ENCODE peak calls at places on chromosome 19, in nine cellular contexts. One of them, this sample, is unnamed.

GRCh38 chr19:18866800-18867123 is 29.2 kb downstream of the CERS1 start:
- DNase-seq in H9: no peak
- DNase-seq in dermis blood vessel endothelial cell: no peak
- DNase-seq in head of caudate nucleus: no peak
- DNase-seq in nucleus accumbens: peak; percentile 13
- DNase-seq in CD8-positive, alpha-beta memory T cell: no peak
- DNase-seq in colonic mucosa: no peak
- DNase-seq in stimulated activated CD4-positive, alpha-beta T cell treated with anti-CD3 and anti-CD28 coated beads, Interleukin-4, amount 100 ng/mL, for 1 hour: no peak
- DNase-seq in 8988T: no peak
- DNase-seq in this sample: no peak

GRCh38 chr19:4376245-4376990 is 23.9 kb downstream of the SH3GL1 start:
- DNase-seq in head of caudate nucleus: no peak
- DNase-seq in dermis blood vessel endothelial cell: no peak
- DNase-seq in CD8-positive, alpha-beta memory T cell: no peak
- DNase-seq in H9: no peak
- DNase-seq in stimulated activated CD4-positive, alpha-beta T cell treated with anti-CD3 and anti-CD28 coated beads, Interleukin-4, amount 100 ng/mL, for 1 hour: no peak
- DNase-seq in 8988T: no peak
- DNase-seq in colonic mucosa: no peak
- DNase-seq in nucleus accumbens: no peak
- DNase-seq in this sample: no peak

GRCh38 chr19:35549174-35549788 is 3.9 kb downstream of the TMEM147 start:
- DNase-seq in CD8-positive, alpha-beta memory T cell: peak; percentile 57
- DNase-seq in dermis blood vessel endothelial cell: peak; percentile 82
- DNase-seq in head of caudate nucleus: peak; percentile 40
- DNase-seq in colonic mucosa: peak; percentile 68
- DNase-seq in H9: peak; percentile 79
- DNase-seq in nucleus accumbens: peak; percentile 27
- DNase-seq in 8988T: peak; percentile 98
- DNase-seq in stimulated activated CD4-positive, alpha-beta T cell treated with anti-CD3 and anti-CD28 coated beads, Interleukin-4, amount 100 ng/mL, for 1 hour: peak; percentile 40
- DNase-seq in this sample: peak; percentile 80

GRCh38 chr19:33510728-33511255 is 10.8 kb downstream of the PEPD start:
- DNase-seq in stimulated activated CD4-positive, alpha-beta T cell treated with anti-CD3 and anti-CD28 coated beads, Interleukin-4, amount 100 ng/mL, for 1 hour: no peak
- DNase-seq in colonic mucosa: no peak
- DNase-seq in head of caudate nucleus: no peak
- DNase-seq in nucleus accumbens: no peak
- DNase-seq in H9: no peak
- DNase-seq in dermis blood vessel endothelial cell: no peak
- DNase-seq in CD8-positive, alpha-beta memory T cell: no peak
- DNase-seq in 8988T: no peak
- DNase-seq in this sample: no peak

GRCh38 chr19:7918615-7919421 is 1.3 kb upstream of the SNAPC2 start:
- DNase-seq in head of caudate nucleus: no peak
- DNase-seq in H9: no peak
- DNase-seq in nucleus accumbens: no peak
- DNase-seq in stimulated activated CD4-positive, alpha-beta T cell treated with anti-CD3 and anti-CD28 coated beads, Interleukin-4, amount 100 ng/mL, for 1 hour: no peak
- DNase-seq in 8988T: no peak
- DNase-seq in colonic mucosa: no peak
- DNase-seq in dermis blood vessel endothelial cell: no peak
- DNase-seq in CD8-positive, alpha-beta memory T cell: no peak
- DNase-seq in this sample: no peak

GRCh38 chr19:55255618-55256423 is 3.0 kb downstream of the PPP6R1 start:
- DNase-seq in H9: no peak
- DNase-seq in stimulated activated CD4-positive, alpha-beta T cell treated with anti-CD3 and anti-CD28 coated beads, Interleukin-4, amount 100 ng/mL, for 1 hour: peak; percentile 61
- DNase-seq in nucleus accumbens: no peak
- DNase-seq in 8988T: no peak
- DNase-seq in head of caudate nucleus: no peak
- DNase-seq in colonic mucosa: no peak
- DNase-seq in CD8-positive, alpha-beta memory T cell: peak; percentile 37
- DNase-seq in dermis blood vessel endothelial cell: peak; percentile 9
- DNase-seq in this sample: peak; percentile 61

GRCh38 chr19:19120308-19121156 is 17.7 kb downstream of the TMEM161A start:
- DNase-seq in head of caudate nucleus: no peak
- DNase-seq in H9: peak; percentile 100
- DNase-seq in colonic mucosa: peak; percentile 74
- DNase-seq in dermis blood vessel endothelial cell: peak; percentile 35
- DNase-seq in CD8-positive, alpha-beta memory T cell: no peak
- DNase-seq in stimulated activated CD4-positive, alpha-beta T cell treated with anti-CD3 and anti-CD28 coated beads, Interleukin-4, amount 100 ng/mL, for 1 hour: no peak
- DNase-seq in 8988T: no peak
- DNase-seq in nucleus accumbens: no peak
- DNase-seq in this sample: no peak

GRCh38 chr19:1136201-1136600 is 32.4 kb downstream of the GPX4 start:
- DNase-seq in stimulated activated CD4-positive, alpha-beta T cell treated with anti-CD3 and anti-CD28 coated beads, Interleukin-4, amount 100 ng/mL, for 1 hour: no peak
- DNase-seq in dermis blood vessel endothelial cell: no peak
- DNase-seq in nucleus accumbens: no peak
- DNase-seq in H9: no peak
- DNase-seq in colonic mucosa: peak; percentile 76
- DNase-seq in head of caudate nucleus: no peak
- DNase-seq in 8988T: no peak
- DNase-seq in CD8-positive, alpha-beta memory T cell: no peak
- DNase-seq in this sample: no peak

GRCh38 chr19:56132316-56132822 is 8.7 kb upstream of the ZNF444 start:
- DNase-seq in nucleus accumbens: no peak
- DNase-seq in colonic mucosa: no peak
- DNase-seq in dermis blood vessel endothelial cell: no peak
- DNase-seq in 8988T: no peak
- DNase-seq in stimulated activated CD4-positive, alpha-beta T cell treated with anti-CD3 and anti-CD28 coated beads, Interleukin-4, amount 100 ng/mL, for 1 hour: no peak
- DNase-seq in CD8-positive, alpha-beta memory T cell: no peak
- DNase-seq in H9: no peak
- DNase-seq in head of caudate nucleus: no peak
- DNase-seq in this sample: no peak

GRCh38 chr19:12967907-12968306 is 1.5 kb upstream of the DAND5 start:
- DNase-seq in 8988T: no peak
- DNase-seq in CD8-positive, alpha-beta memory T cell: no peak
- DNase-seq in dermis blood vessel endothelial cell: no peak
- DNase-seq in nucleus accumbens: no peak
- DNase-seq in H9: no peak
- DNase-seq in colonic mucosa: no peak
- DNase-seq in head of caudate nucleus: no peak
- DNase-seq in stimulated activated CD4-positive, alpha-beta T cell treated with anti-CD3 and anti-CD28 coated beads, Interleukin-4, amount 100 ng/mL, for 1 hour: no peak
- DNase-seq in this sample: no peak

GRCh38 chr19:5929179-5929578 is 15.1 kb downstream of the CAPS start:
- DNase-seq in head of caudate nucleus: no peak
- DNase-seq in colonic mucosa: no peak
- DNase-seq in CD8-positive, alpha-beta memory T cell: no peak
- DNase-seq in stimulated activated CD4-positive, alpha-beta T cell treated with anti-CD3 and anti-CD28 coated beads, Interleukin-4, amount 100 ng/mL, for 1 hour: no peak
- DNase-seq in H9: no peak
- DNase-seq in 8988T: no peak
- DNase-seq in nucleus accumbens: no peak
- DNase-seq in dermis blood vessel endothelial cell: no peak
- DNase-seq in this sample: no peak

GRCh38 chr19:37329686-37330085 is 41.2 kb upstream of the ZNF527 start:
- DNase-seq in colonic mucosa: no peak
- DNase-seq in dermis blood vessel endothelial cell: peak; percentile 32
- DNase-seq in stimulated activated CD4-positive, alpha-beta T cell treated with anti-CD3 and anti-CD28 coated beads, Interleukin-4, amount 100 ng/mL, for 1 hour: no peak
- DNase-seq in nucleus accumbens: no peak
- DNase-seq in head of caudate nucleus: no peak
- DNase-seq in H9: peak; percentile 59
- DNase-seq in 8988T: peak; percentile 33
- DNase-seq in CD8-positive, alpha-beta memory T cell: no peak
- DNase-seq in this sample: no peak

GRCh38 chr19:55454787-55455243 is 6.6 kb downstream of the ISOC2 start:
- DNase-seq in dermis blood vessel endothelial cell: peak; percentile 70
- DNase-seq in stimulated activated CD4-positive, alpha-beta T cell treated with anti-CD3 and anti-CD28 coated beads, Interleukin-4, amount 100 ng/mL, for 1 hour: peak; percentile 58
- DNase-seq in 8988T: peak; percentile 83
- DNase-seq in CD8-positive, alpha-beta memory T cell: peak; percentile 24
- DNase-seq in colonic mucosa: no peak
- DNase-seq in H9: peak; percentile 73
- DNase-seq in nucleus accumbens: peak; percentile 21
- DNase-seq in head of caudate nucleus: peak; percentile 83
- DNase-seq in this sample: no peak

GRCh38 chr19:4232614-4233281 is 3.4 kb downstream of the EBI3 start:
- DNase-seq in 8988T: no peak
- DNase-seq in nucleus accumbens: no peak
- DNase-seq in head of caudate nucleus: no peak
- DNase-seq in CD8-positive, alpha-beta memory T cell: no peak
- DNase-seq in dermis blood vessel endothelial cell: no peak
- DNase-seq in stimulated activated CD4-positive, alpha-beta T cell treated with anti-CD3 and anti-CD28 coated beads, Interleukin-4, amount 100 ng/mL, for 1 hour: no peak
- DNase-seq in colonic mucosa: no peak
- DNase-seq in H9: no peak
- DNase-seq in this sample: no peak

GRCh38 chr19:47239610-47240296 is 8.8 kb upstream of the BBC3 start:
- DNase-seq in nucleus accumbens: peak; percentile 78
- DNase-seq in H9: peak; percentile 78
- DNase-seq in CD8-positive, alpha-beta memory T cell: peak; percentile 68
- DNase-seq in colonic mucosa: no peak
- DNase-seq in stimulated activated CD4-positive, alpha-beta T cell treated with anti-CD3 and anti-CD28 coated beads, Interleukin-4, amount 100 ng/mL, for 1 hour: peak; percentile 55
- DNase-seq in dermis blood vessel endothelial cell: peak; percentile 74
- DNase-seq in 8988T: peak; percentile 68
- DNase-seq in head of caudate nucleus: peak; percentile 84
- DNase-seq in this sample: peak; percentile 76

GRCh38 chr19:9306443-9306842 is 3.2 kb downstream of the ZNF699 start:
- DNase-seq in H9: no peak
- DNase-seq in CD8-positive, alpha-beta memory T cell: no peak
- DNase-seq in nucleus accumbens: no peak
- DNase-seq in colonic mucosa: no peak
- DNase-seq in stimulated activated CD4-positive, alpha-beta T cell treated with anti-CD3 and anti-CD28 coated beads, Interleukin-4, amount 100 ng/mL, for 1 hour: no peak
- DNase-seq in dermis blood vessel endothelial cell: no peak
- DNase-seq in head of caudate nucleus: no peak
- DNase-seq in 8988T: no peak
- DNase-seq in this sample: no peak

GRCh38 chr19:46210634-46211033 is 18.9 kb upstream of the IGFL1 start:
- DNase-seq in colonic mucosa: no peak
- DNase-seq in H9: no peak
- DNase-seq in dermis blood vessel endothelial cell: peak; percentile 2
- DNase-seq in 8988T: no peak
- DNase-seq in stimulated activated CD4-positive, alpha-beta T cell treated with anti-CD3 and anti-CD28 coated beads, Interleukin-4, amount 100 ng/mL, for 1 hour: no peak
- DNase-seq in head of caudate nucleus: no peak
- DNase-seq in CD8-positive, alpha-beta memory T cell: no peak
- DNase-seq in nucleus accumbens: no peak
- DNase-seq in this sample: no peak

GRCh38 chr19:35166100-35167063 is 11.8 kb downstream of the FXYD5 start:
- DNase-seq in head of caudate nucleus: no peak
- DNase-seq in dermis blood vessel endothelial cell: no peak
- DNase-seq in CD8-positive, alpha-beta memory T cell: no peak
- DNase-seq in H9: peak; percentile 7
- DNase-seq in 8988T: no peak
- DNase-seq in colonic mucosa: no peak
- DNase-seq in stimulated activated CD4-positive, alpha-beta T cell treated with anti-CD3 and anti-CD28 coated beads, Interleukin-4, amount 100 ng/mL, for 1 hour: no peak
- DNase-seq in nucleus accumbens: no peak
- DNase-seq in this sample: no peak

GRCh38 chr19:35262101-35262761 is 6.5 kb upstream of the USF2 start:
- DNase-seq in nucleus accumbens: no peak
- DNase-seq in 8988T: no peak
- DNase-seq in colonic mucosa: peak; percentile 18
- DNase-seq in head of caudate nucleus: no peak
- DNase-seq in H9: peak; percentile 23
- DNase-seq in stimulated activated CD4-positive, alpha-beta T cell treated with anti-CD3 and anti-CD28 coated beads, Interleukin-4, amount 100 ng/mL, for 1 hour: no peak
- DNase-seq in CD8-positive, alpha-beta memory T cell: no peak
- DNase-seq in dermis blood vessel endothelial cell: no peak
- DNase-seq in this sample: no peak

GRCh38 chr19:18044825-18045304 is 36.9 kb downstream of the ARRDC2 start:
- DNase-seq in nucleus accumbens: peak; percentile 8
- DNase-seq in dermis blood vessel endothelial cell: no peak
- DNase-seq in colonic mucosa: peak; percentile 89
- DNase-seq in CD8-positive, alpha-beta memory T cell: peak; percentile 81
- DNase-seq in 8988T: peak; percentile 11
- DNase-seq in H9: peak; percentile 56
- DNase-seq in head of caudate nucleus: peak; percentile 51
- DNase-seq in stimulated activated CD4-positive, alpha-beta T cell treated with anti-CD3 and anti-CD28 coated beads, Interleukin-4, amount 100 ng/mL, for 1 hour: peak; percentile 81
- DNase-seq in this sample: peak; percentile 95